ENCODE peak calls at places on chromosomes 16 and 17, in eight cellular contexts. G, V, H, D, N, X, E and K are unnamed samples.

GRCh38 chr16:54938351-54939346 is 8.0 kb downstream of the IRX5 start:
- DNase-seq in N (no peak), D (no peak), V (no peak), G (no peak), X (no peak), E (no peak), H (no peak), K (peak; percentile 50)

GRCh38 chr17:80005360-80006338 is 30.0 kb downstream of the TBC1D16 start:
- DNase-seq in E (peak; percentile 42), D (no peak), N (peak; percentile 75), V (peak; percentile 97), H (no peak), X (peak; percentile 53), G (peak; percentile 40), K (peak; percentile 72)

GRCh38 chr17:14808425-14808824 is 456.7 kb downstream of the PMP22 start:
- DNase-seq in V (no peak), N (no peak), E (no peak), G (no peak), X (no peak), D (no peak), H (no peak), K (no peak)

GRCh38 chr16:12160815-12161550 is 184.4 kb downstream of the SNX29 start:
- DNase-seq in N (no peak), H (no peak), G (no peak), D (no peak), E (no peak), V (no peak), X (no peak), K (no peak)

GRCh38 chr17:41773190-41773588 is 13.3 kb downstream of the JUP start:
- DNase-seq in G (peak; percentile 79), E (no peak), D (peak; percentile 94), V (peak; percentile 89), N (peak; percentile 81), H (peak; percentile 59), X (peak; percentile 90), K (no peak)

GRCh38 chr17:19391432-19391831 is 4.4 kb upstream of the MFAP4 start:
- DNase-seq in D (no peak), N (no peak), H (no peak), G (no peak), E (no peak), X (no peak), V (no peak), K (no peak)

GRCh38 chr17:16027708-16028584 is 28.3 kb downstream of the TTC19 start:
- DNase-seq in N (no peak), V (peak; percentile 95), G (peak; percentile 85), X (peak; percentile 91), H (peak; percentile 88), E (peak; percentile 5), D (peak; percentile 87), K (no peak)

GRCh38 chr16:84360170-84360569 is 8.2 kb upstream of the ATP2C2 start:
- DNase-seq in E (no peak), D (no peak), G (no peak), N (no peak), X (no peak), V (no peak), H (no peak), K (no peak)

GRCh38 chr16:17718495-17718894 is 247.7 kb upstream of the XYLT1 start:
- DNase-seq in V (no peak), G (no peak), X (no peak), H (no peak), D (no peak), N (no peak), E (no peak), K (no peak)

GRCh38 chr17:32157225-32157624 is 14.9 kb downstream of the RHOT1 start:
- DNase-seq in N (no peak), V (no peak), X (peak; percentile 47), H (peak; percentile 39), E (no peak), D (peak; percentile 33), G (no peak), K (no peak)

GRCh38 chr16:86117756-86118155 is 218.8 kb downstream of the IRF8 start:
- DNase-seq in H (peak; percentile 13), G (no peak), E (no peak), V (no peak), X (no peak), D (peak; percentile 11), N (no peak), K (no peak)

GRCh38 chr17:76382803-76383644 is 1.4 kb upstream of the SPHK1 start:
- DNase-seq in N (peak; percentile 65), H (peak; percentile 72), D (peak; percentile 71), V (peak; percentile 87), G (no peak), X (peak; percentile 66), E (peak; percentile 46), K (no peak)

GRCh38 chr17:76384222-76384986 is at the start of gene SPHK1:
- DNase-seq in V (peak; percentile 90), H (peak; percentile 86), D (peak; percentile 81), X (peak; percentile 83), N (peak; percentile 80), E (peak; percentile 50), G (peak; percentile 51), K (peak; percentile 65)

GRCh38 chr17:76384987-76385891 is 830 bp downstream of the SPHK1 start:
- DNase-seq in V (peak; percentile 77), G (no peak), N (no peak), E (peak; percentile 28), D (peak; percentile 69), H (peak; percentile 69), X (peak; percentile 61), K (peak; percentile 52)

GRCh38 chr17:76382305-76382802 is 2.1 kb upstream of the SPHK1 start:
- DNase-seq in D (peak; percentile 58), E (no peak), H (peak; percentile 53), X (no peak), N (no peak), G (no peak), V (no peak), K (peak; percentile 48)

DNA sequence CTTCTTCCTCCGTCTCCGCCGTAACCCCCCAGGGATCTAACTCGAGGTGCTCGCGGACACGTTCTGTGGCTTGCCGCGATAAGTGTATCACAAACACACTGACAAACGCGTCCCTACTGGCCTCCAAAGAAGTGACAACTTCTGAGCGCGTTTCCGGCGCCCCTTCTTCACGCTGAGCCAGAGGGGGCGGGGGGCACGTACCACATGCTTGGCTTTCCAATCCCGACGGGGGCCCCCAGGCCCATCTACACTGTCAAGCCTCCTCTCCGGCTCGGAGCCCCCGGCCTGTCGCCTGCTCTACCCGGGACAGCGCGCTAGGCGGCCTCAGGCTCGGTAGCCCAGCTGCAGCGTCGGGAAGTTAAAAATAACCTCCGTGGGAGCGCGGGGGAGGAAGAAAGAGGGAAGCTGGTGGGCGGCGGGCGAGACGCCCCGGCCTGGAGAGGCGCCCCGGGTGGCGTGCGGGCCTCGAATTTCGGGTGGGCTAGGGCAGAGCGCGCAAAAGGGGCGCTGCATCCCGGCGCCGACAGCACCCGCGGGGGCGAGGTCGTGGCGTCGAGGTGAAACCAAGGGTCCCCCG is 676 bp upstream of the SPHK1 start:
- DNase-seq in H (peak; percentile 60), E (peak; percentile 31), N (peak; percentile 61), G (no peak), X (peak; percentile 63), V (peak; percentile 88), D (peak; percentile 69), K (peak; percentile 55)
- TF ChIP-seq CTCF in H (peak; percentile 25), E (no peak), N (no peak), G (peak; percentile 33), X (peak; percentile 19), V (no peak), D (peak; percentile 20), K (no peak)

DNA sequence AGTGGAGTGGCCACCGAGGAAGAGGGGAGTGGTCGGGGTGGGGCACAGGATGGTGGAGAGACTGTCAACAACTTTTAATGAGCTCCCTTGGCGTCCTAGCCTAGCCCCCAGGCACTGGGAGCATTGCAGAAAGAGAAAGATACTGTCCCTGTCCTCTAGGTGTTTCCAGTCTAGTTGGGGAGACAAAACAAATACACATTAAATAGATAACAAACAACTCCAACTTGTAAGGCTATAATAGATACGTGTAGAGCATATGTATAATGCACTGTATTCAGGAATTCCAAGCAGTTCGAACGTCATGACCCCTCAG is 435 bp upstream of the UBE2O start:
- DNase-seq in E (no peak), D (no peak), X (no peak), H (no peak), V (no peak), N (no peak), G (no peak), K (no peak)
- TF ChIP-seq CTCF in E (no peak), D (no peak), X (no peak), H (no peak), V (no peak), N (no peak), G (no peak), K (no peak)

GRCh38 chr17:72562628-72563188 is 441.9 kb downstream of the SOX9 start:
- DNase-seq in D (no peak), N (no peak), E (no peak), G (no peak), V (no peak), X (no peak), H (no peak), K (no peak)

GRCh38 chr17:72563952-72564351 is 443.1 kb downstream of the SOX9 start:
- DNase-seq in N (no peak), X (no peak), D (no peak), E (no peak), V (no peak), G (no peak), H (no peak), K (no peak)

GRCh38 chr17:72560303-72561247 is 439.8 kb downstream of the SOX9 start:
- DNase-seq in E (peak; percentile 19), G (peak; percentile 61), V (peak; percentile 95), D (peak; percentile 52), H (peak; percentile 34), X (peak; percentile 66), N (no peak), K (no peak)

GRCh38 chr17:72561266-72561665 is 440.4 kb downstream of the SOX9 start:
- DNase-seq in V (no peak), N (no peak), G (no peak), E (no peak), D (no peak), X (no peak), H (no peak), K (no peak)

DNA sequence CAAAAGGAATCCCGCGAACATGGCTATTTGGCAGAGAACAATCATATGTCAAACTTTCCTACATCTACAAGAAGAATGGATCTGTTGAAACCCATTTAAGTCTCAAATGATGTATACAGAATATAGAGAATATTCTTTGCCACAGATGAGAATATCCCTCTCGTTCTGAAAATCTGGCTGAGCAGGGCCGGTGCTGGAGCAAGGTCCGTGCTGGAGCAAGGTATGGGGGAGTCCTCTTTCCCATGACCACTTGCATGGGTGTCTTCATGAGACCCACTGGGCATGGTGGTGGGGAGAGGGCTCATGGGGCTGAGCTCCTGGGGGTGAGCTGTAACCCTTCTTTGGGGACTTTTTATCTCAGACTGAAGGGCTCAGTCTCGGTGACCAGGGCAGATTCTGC is 440.9 kb downstream of the SOX9 start:
- DNase-seq in E (no peak), H (no peak), N (no peak), X (no peak), G (no peak), V (no peak), D (no peak), K (no peak)
- TF ChIP-seq CTCF in E (no peak), H (no peak), N (no peak), X (no peak), G (no peak), V (no peak), D (no peak), K (no peak)

GRCh38 chr17:7557825-7558543 is 566 bp upstream of the TNFSF13 start:
- DNase-seq in E (no peak), X (peak; percentile 93), V (no peak), G (no peak), D (peak; percentile 55), N (peak; percentile 93), H (peak; percentile 84), K (no peak)
- TF ChIP-seq CTCF in E (no peak), X (no peak), V (no peak), G (no peak), D (no peak), N (no peak), H (no peak), K (no peak)